ENCODE peak calls at places on chromosome 13, in ten cellular contexts. F is NCI-H187; N is T follicular helper cell; C is midbrain; A is neural progenitor cell; K is KG1; U is COR-L47; T is mucosa of descending colon; O is foreskin keratinocyte; Q is stimulated activated CD4-positive, alpha-beta T cell treated with anti-CD3 and anti-CD28 coated beads, Interleukin-4, amount 100 ng/mL, for 24 hours. Z is an unnamed sample.

GRCh38 chr13:43884221-43884620 is 4.5 kb downstream of the LACC1 start:
- DNase-seq in F (no peak), N (no peak), C (no peak), A (peak), K (no peak), U (no peak), T (no peak), O (no peak), Q (no peak), Z (no peak)

GRCh38 chr13:101919541-101920306 is 467.2 kb downstream of the ITGBL1 start:
- DNase-seq in F (no peak), N (no peak), C (no peak), A (peak), K (no peak), U (peak), T (no peak), O (no peak), Q (no peak), Z (no peak)

GRCh38 chr13:113584870-113585671 is 518 bp downstream of the TFDP1 start:
- DNase-seq in F (no peak), N (no peak), C (no peak), A (peak), K (no peak), U (peak), T (peak), O (no peak), Q (peak), Z (no peak)

GRCh38 chr13:112346173-112346898 is 29.8 kb upstream of the SPACA7 start:
- DNase-seq in F (peak), N (no peak), C (no peak), A (peak), K (no peak), U (peak), T (no peak), O (peak), Q (no peak), Z (peak)

GRCh38 chr13:94115054-94115453 is 364.4 kb downstream of the DCT start:
- DNase-seq in F (peak), N (no peak), C (no peak), A (no peak), K (no peak), U (no peak), T (no peak), O (no peak), Q (no peak), Z (no peak)

GRCh38 chr13:98274921-98275487 is 97.9 kb upstream of the RNF113B start:
- DNase-seq in F (no peak), N (no peak), C (no peak), A (no peak), K (no peak), U (no peak), T (no peak), O (peak), Q (no peak), Z (no peak)

GRCh38 chr13:26718146-26718545 is 42.4 kb downstream of the GPR12 start:
- DNase-seq in F (no peak), N (no peak), C (no peak), A (no peak), K (no peak), U (no peak), T (no peak), O (no peak), Q (no peak), Z (no peak)

GRCh38 chr13:104477256-104477655 is 1411.0 kb upstream of the SLC10A2 start:
- DNase-seq in F (no peak), N (no peak), C (no peak), A (no peak), K (no peak), U (no peak), T (no peak), O (peak), Q (no peak), Z (no peak)

GRCh38 chr13:107035778-107036177 is 467.8 kb upstream of the ARGLU1 start:
- DNase-seq in F (no peak), N (no peak), C (no peak), A (no peak), K (no peak), U (no peak), T (no peak), O (no peak), Q (no peak), Z (no peak)

GRCh38 chr13:86864376-86864775 is 806.8 kb upstream of the SLITRK5 start:
- DNase-seq in F (no peak), N (no peak), C (no peak), A (no peak), K (no peak), U (no peak), T (no peak), O (peak), Q (no peak), Z (no peak)

GRCh38 chr13:95559100-95559499 is 6.6 kb downstream of the CLDN10 start:
- DNase-seq in F (no peak), N (no peak), C (no peak), A (no peak), K (no peak), U (no peak), T (no peak), O (no peak), Q (no peak), Z (no peak)

GRCh38 chr13:52070929-52071523 is 46.5 kb downstream of the UTP14C start:
- DNase-seq in F (no peak), N (no peak), C (no peak), A (no peak), K (no peak), U (no peak), T (peak), O (peak), Q (no peak), Z (no peak)

GRCh38 chr13:44274838-44275237 is 98.8 kb upstream of the SERP2 start:
- DNase-seq in F (no peak), N (no peak), C (no peak), A (no peak), K (no peak), U (no peak), T (peak), O (no peak), Q (no peak), Z (no peak)

Z was measured in SK-N-MC.